ENCODE peak calls at places on chromosomes 12 and 14, in four cellular contexts. One of them, this sample, is unnamed. For H3K36me3, the result is how much of the 10 kb centered on the place peaks cover.

GRCh38 chr12:62785941-62786559 is 148.9 kb downstream of the PPM1H start:
- DNase-seq in psoas muscle: peak
- DNase-seq in hepatocyte: peak
- DNase-seq in bronchial epithelial cell: peak
- DNase-seq in this sample: no peak

GRCh38 chr14:21118933-21119332 is 18.1 kb downstream of the TMEM253 start:
- DNase-seq in psoas muscle: no peak
- DNase-seq in hepatocyte: no peak
- DNase-seq in bronchial epithelial cell: no peak
- DNase-seq in this sample: no peak

GRCh38 chr12:77855548-77855947 is 24.9 kb downstream of the NAV3 start:
- DNase-seq in bronchial epithelial cell: peak
- DNase-seq in psoas muscle: no peak
- DNase-seq in hepatocyte: no peak
- DNase-seq in this sample: no peak

GRCh38 chr14:92540472-92541048 is 27.0 kb downstream of the RIN3 start:
- DNase-seq in hepatocyte: peak
- DNase-seq in psoas muscle: peak
- DNase-seq in bronchial epithelial cell: peak
- DNase-seq in this sample: no peak

GRCh38 chr14:21063479-21063878 is 5.9 kb downstream of the RNASE8 start:
- DNase-seq in bronchial epithelial cell: no peak
- DNase-seq in psoas muscle: peak
- DNase-seq in hepatocyte: no peak
- DNase-seq in this sample: no peak

GRCh38 chr12:53977596-53978464 is 3.1 kb upstream of the HOTAIR start:
- DNase-seq in hepatocyte: no peak
- DNase-seq in bronchial epithelial cell: no peak
- DNase-seq in psoas muscle: no peak
- DNase-seq in this sample: no peak

GRCh38 chr14:36365766-36366165 is 45.3 kb upstream of the MBIP start:
- DNase-seq in bronchial epithelial cell: no peak
- DNase-seq in psoas muscle: no peak
- DNase-seq in hepatocyte: no peak
- DNase-seq in this sample: no peak

GRCh38 chr12:121218588-121219352 is 8.8 kb downstream of the P2RX4 start:
- DNase-seq in hepatocyte: no peak
- DNase-seq in psoas muscle: no peak
- DNase-seq in bronchial epithelial cell: no peak
- DNase-seq in this sample: no peak

GRCh38 chr12:46200551-46200950 is 68.3 kb downstream of the SLC38A1 start:
- DNase-seq in bronchial epithelial cell: no peak
- DNase-seq in psoas muscle: no peak
- DNase-seq in hepatocyte: no peak
- DNase-seq in this sample: no peak

GRCh38 chr12:46197876-46198275 is 71.0 kb downstream of the SLC38A1 start:
- DNase-seq in hepatocyte: no peak
- DNase-seq in psoas muscle: no peak
- DNase-seq in bronchial epithelial cell: no peak
- DNase-seq in this sample: no peak

GRCh38 chr12:46201284-46201789 is 67.5 kb downstream of the SLC38A1 start:
- DNase-seq in hepatocyte: no peak
- DNase-seq in bronchial epithelial cell: no peak
- DNase-seq in psoas muscle: no peak
- DNase-seq in this sample: no peak

GRCh38 chr12:46198913-46199312 is 69.9 kb downstream of the SLC38A1 start:
- DNase-seq in psoas muscle: no peak
- DNase-seq in bronchial epithelial cell: no peak
- DNase-seq in hepatocyte: no peak
- DNase-seq in this sample: no peak
- H3K36me3 ChIP-seq in psoas muscle: under half
- H3K36me3 ChIP-seq in bronchial epithelial cell: under half
- H3K36me3 ChIP-seq in hepatocyte: under half
- H3K36me3 ChIP-seq in this sample: half or more

DNA sequence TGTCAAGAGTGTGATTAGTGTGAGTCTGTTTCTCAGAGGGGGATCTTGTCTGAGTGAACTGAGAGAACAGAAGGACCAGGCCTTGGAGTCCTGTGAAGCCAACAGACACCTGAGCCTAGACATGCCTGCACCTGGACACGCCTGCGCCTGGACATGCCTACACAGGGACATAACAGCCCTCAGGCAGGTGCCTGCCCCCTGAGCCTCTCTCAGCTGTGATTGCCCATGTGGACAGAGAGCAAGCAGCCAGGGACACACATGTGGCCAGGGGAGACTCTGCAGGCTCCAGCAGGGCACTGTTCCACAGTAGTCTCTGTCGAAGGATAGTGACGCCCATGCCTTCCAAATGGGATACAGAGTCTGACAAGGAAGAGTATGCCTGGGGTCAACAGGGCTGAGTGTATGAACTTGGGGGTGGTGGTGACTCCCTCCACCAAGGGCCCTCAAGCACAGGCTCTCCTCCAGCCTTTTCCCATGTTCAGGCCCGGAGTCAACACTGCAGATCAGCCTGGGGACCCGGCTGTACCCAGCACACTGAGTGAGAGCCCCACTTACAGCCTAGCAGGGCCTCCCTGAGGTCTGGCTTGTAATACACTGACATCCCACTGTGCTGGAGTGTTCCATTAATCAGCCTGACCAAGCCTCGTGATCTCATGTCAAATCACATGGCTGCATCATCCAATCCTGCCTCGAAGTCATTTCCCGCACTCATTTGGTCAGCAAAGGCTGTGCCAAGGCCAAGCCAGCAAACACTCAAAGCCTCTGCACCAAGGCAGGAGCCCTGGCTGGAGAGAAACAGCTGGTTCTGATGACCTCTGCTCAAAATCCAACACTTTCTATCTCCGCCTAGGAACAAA is 173.0 kb downstream of the CALM1 start:
- DNase-seq in bronchial epithelial cell: peak
- DNase-seq in hepatocyte: no peak
- DNase-seq in psoas muscle: no peak
- DNase-seq in this sample: peak
- H3K36me3 ChIP-seq in bronchial epithelial cell: under half
- H3K36me3 ChIP-seq in hepatocyte: under half
- H3K36me3 ChIP-seq in psoas muscle: under half
- H3K36me3 ChIP-seq in this sample: under half

GRCh38 chr12:109214131-109214530 is 95.0 kb downstream of the FOXN4 start:
- DNase-seq in psoas muscle: no peak
- DNase-seq in bronchial epithelial cell: no peak
- DNase-seq in hepatocyte: no peak
- DNase-seq in this sample: no peak

GRCh38 chr12:109209082-109209481 is 92.7 kb downstream of the ACACB start:
- DNase-seq in hepatocyte: no peak
- DNase-seq in bronchial epithelial cell: no peak
- DNase-seq in psoas muscle: no peak
- DNase-seq in this sample: no peak

GRCh38 chr12:109212460-109213115 is 96.2 kb downstream of the ACACB start:
- DNase-seq in bronchial epithelial cell: no peak
- DNase-seq in psoas muscle: no peak
- DNase-seq in hepatocyte: no peak
- DNase-seq in this sample: no peak
- H3K36me3 ChIP-seq in bronchial epithelial cell: under half
- H3K36me3 ChIP-seq in psoas muscle: half or more
- H3K36me3 ChIP-seq in hepatocyte: under half
- H3K36me3 ChIP-seq in this sample: under half

GRCh38 chr12:57474862-57475261 is 4.8 kb downstream of the ARHGAP9 start:
- DNase-seq in hepatocyte: no peak
- DNase-seq in bronchial epithelial cell: no peak
- DNase-seq in psoas muscle: no peak
- DNase-seq in this sample: no peak
- H3K36me3 ChIP-seq in hepatocyte: under half
- H3K36me3 ChIP-seq in bronchial epithelial cell: under half
- H3K36me3 ChIP-seq in psoas muscle: under half
- H3K36me3 ChIP-seq in this sample: under half

GRCh38 chr14:33512201-33512600 is 438.7 kb downstream of the EGLN3 start:
- DNase-seq in psoas muscle: no peak
- DNase-seq in hepatocyte: no peak
- DNase-seq in bronchial epithelial cell: peak
- DNase-seq in this sample: no peak
- H3K36me3 ChIP-seq in psoas muscle: under half
- H3K36me3 ChIP-seq in hepatocyte: under half
- H3K36me3 ChIP-seq in bronchial epithelial cell: under half
- H3K36me3 ChIP-seq in this sample: under half

DNA sequence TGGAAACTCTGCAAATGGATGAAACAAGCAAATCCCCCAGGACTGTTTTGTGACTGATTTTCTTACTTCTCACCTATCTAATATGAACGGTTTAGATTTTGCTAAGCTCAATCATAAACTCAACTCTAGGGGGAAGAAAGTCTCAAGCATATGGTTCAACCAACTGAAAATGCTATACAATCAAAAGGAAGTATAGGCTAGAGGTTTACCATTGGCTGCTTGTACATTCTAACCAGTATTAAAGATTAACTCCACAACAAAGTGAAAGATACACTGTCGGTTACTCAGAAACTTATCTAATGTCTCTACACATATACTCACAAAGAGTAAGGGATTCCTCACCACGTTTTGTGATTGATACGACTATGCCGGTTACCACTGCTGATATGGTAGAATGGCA is 281.8 kb upstream of the SOX5 start:
- DNase-seq in bronchial epithelial cell: no peak
- DNase-seq in psoas muscle: no peak
- DNase-seq in hepatocyte: no peak
- DNase-seq in this sample: no peak
- H3K36me3 ChIP-seq in bronchial epithelial cell: under half
- H3K36me3 ChIP-seq in psoas muscle: under half
- H3K36me3 ChIP-seq in hepatocyte: under half
- H3K36me3 ChIP-seq in this sample: under half

GRCh38 chr14:52856139-52856538 is 64.7 kb upstream of the GNPNAT1 start:
- DNase-seq in bronchial epithelial cell: no peak
- DNase-seq in psoas muscle: no peak
- DNase-seq in hepatocyte: no peak
- DNase-seq in this sample: no peak
- H3K36me3 ChIP-seq in bronchial epithelial cell: under half
- H3K36me3 ChIP-seq in psoas muscle: half or more
- H3K36me3 ChIP-seq in hepatocyte: under half
- H3K36me3 ChIP-seq in this sample: under half

DNA sequence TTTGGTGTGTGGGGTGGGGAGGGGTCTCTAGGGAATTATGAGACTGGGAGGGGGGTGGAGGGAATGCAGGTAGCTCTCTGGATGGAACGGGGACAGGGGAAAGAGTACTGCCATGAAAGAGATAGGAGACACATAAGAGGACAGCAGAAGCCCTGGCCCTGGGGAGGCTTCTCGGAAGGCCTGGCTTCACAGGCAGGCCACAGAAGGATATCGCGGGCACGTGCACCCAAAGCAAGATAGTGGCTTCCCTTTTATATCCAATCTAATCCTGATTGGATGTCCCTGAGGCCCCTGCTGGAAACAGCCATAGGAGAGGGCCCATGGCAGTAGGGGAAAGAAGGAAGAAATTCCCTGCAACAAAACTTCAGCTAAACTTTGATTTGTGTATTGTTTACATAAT is 113.5 kb downstream of the GCH1 start:
- DNase-seq in psoas muscle: no peak
- DNase-seq in hepatocyte: no peak
- DNase-seq in bronchial epithelial cell: no peak
- DNase-seq in this sample: no peak
- H3K36me3 ChIP-seq in psoas muscle: under half
- H3K36me3 ChIP-seq in hepatocyte: under half
- H3K36me3 ChIP-seq in bronchial epithelial cell: under half
- H3K36me3 ChIP-seq in this sample: under half

This sample was measured in CD8-positive, alpha-beta memory T cell.